ENCODE peak calls at places on chromosomes 6 and 20, in ten cellular contexts. One of them, this sample, is unnamed.

GRCh38 chr6:34829137-34829536 is 37.3 kb downstream of the BLTP3A start:
- DNase-seq in HT1080: no peak
- DNase-seq in dermis blood vessel endothelial cell: no peak
- DNase-seq in non-pigmented ciliary epithelial cell: no peak
- DNase-seq in natural killer cell: no peak
- DNase-seq in Calu3: no peak
- DNase-seq in breast epithelium: no peak
- DNase-seq in psoas muscle: no peak
- DNase-seq in NCI-H1417 treated with DMSO at 0.1 percent for 48 hours: no peak
- DNase-seq in mammary epithelial cell: peak
- DNase-seq in this sample: no peak

GRCh38 chr6:136429264-136429663 is 121.0 kb downstream of the MAP7 start:
- DNase-seq in HT1080: no peak
- DNase-seq in non-pigmented ciliary epithelial cell: no peak
- DNase-seq in breast epithelium: no peak
- DNase-seq in mammary epithelial cell: no peak
- DNase-seq in natural killer cell: no peak
- DNase-seq in Calu3: no peak
- DNase-seq in dermis blood vessel endothelial cell: no peak
- DNase-seq in NCI-H1417 treated with DMSO at 0.1 percent for 48 hours: no peak
- DNase-seq in psoas muscle: no peak
- DNase-seq in this sample: no peak

GRCh38 chr6:143443096-143443495 is 7.4 kb downstream of the ADAT2 start:
- DNase-seq in breast epithelium: no peak
- DNase-seq in Calu3: no peak
- DNase-seq in mammary epithelial cell: no peak
- DNase-seq in HT1080: no peak
- DNase-seq in psoas muscle: no peak
- DNase-seq in non-pigmented ciliary epithelial cell: no peak
- DNase-seq in NCI-H1417 treated with DMSO at 0.1 percent for 48 hours: no peak
- DNase-seq in dermis blood vessel endothelial cell: no peak
- DNase-seq in natural killer cell: no peak
- DNase-seq in this sample: no peak

GRCh38 chr20:60271597-60271996 is 313.4 kb downstream of the CDH26 start:
- DNase-seq in mammary epithelial cell: no peak
- DNase-seq in dermis blood vessel endothelial cell: no peak
- DNase-seq in natural killer cell: no peak
- DNase-seq in Calu3: no peak
- DNase-seq in non-pigmented ciliary epithelial cell: no peak
- DNase-seq in breast epithelium: no peak
- DNase-seq in NCI-H1417 treated with DMSO at 0.1 percent for 48 hours: no peak
- DNase-seq in HT1080: no peak
- DNase-seq in psoas muscle: no peak
- DNase-seq in this sample: no peak

GRCh38 chr6:33781105-33781975 is 7.6 kb downstream of the LEMD2 start:
- DNase-seq in NCI-H1417 treated with DMSO at 0.1 percent for 48 hours: no peak
- DNase-seq in dermis blood vessel endothelial cell: peak
- DNase-seq in mammary epithelial cell: peak
- DNase-seq in HT1080: peak
- DNase-seq in non-pigmented ciliary epithelial cell: no peak
- DNase-seq in psoas muscle: no peak
- DNase-seq in natural killer cell: no peak
- DNase-seq in Calu3: peak
- DNase-seq in breast epithelium: no peak
- DNase-seq in this sample: peak

GRCh38 chr20:20611165-20611564 is 101.3 kb downstream of the RALGAPA2 start:
- DNase-seq in non-pigmented ciliary epithelial cell: no peak
- DNase-seq in mammary epithelial cell: no peak
- DNase-seq in HT1080: no peak
- DNase-seq in psoas muscle: no peak
- DNase-seq in breast epithelium: no peak
- DNase-seq in natural killer cell: no peak
- DNase-seq in NCI-H1417 treated with DMSO at 0.1 percent for 48 hours: peak
- DNase-seq in dermis blood vessel endothelial cell: no peak
- DNase-seq in Calu3: no peak
- DNase-seq in this sample: no peak

GRCh38 chr20:10280016-10280908 is 61.6 kb downstream of the SNAP25 start:
- DNase-seq in NCI-H1417 treated with DMSO at 0.1 percent for 48 hours: no peak
- DNase-seq in mammary epithelial cell: no peak
- DNase-seq in non-pigmented ciliary epithelial cell: no peak
- DNase-seq in psoas muscle: no peak
- DNase-seq in breast epithelium: no peak
- DNase-seq in Calu3: no peak
- DNase-seq in dermis blood vessel endothelial cell: no peak
- DNase-seq in natural killer cell: no peak
- DNase-seq in HT1080: no peak
- DNase-seq in this sample: no peak

GRCh38 chr6:85865665-85866372 is 223.1 kb upstream of the SYNCRIP start:
- DNase-seq in mammary epithelial cell: peak
- DNase-seq in NCI-H1417 treated with DMSO at 0.1 percent for 48 hours: no peak
- DNase-seq in HT1080: peak
- DNase-seq in non-pigmented ciliary epithelial cell: peak
- DNase-seq in Calu3: peak
- DNase-seq in natural killer cell: no peak
- DNase-seq in dermis blood vessel endothelial cell: peak
- DNase-seq in psoas muscle: no peak
- DNase-seq in breast epithelium: no peak
- DNase-seq in this sample: peak

GRCh38 chr6:81696505-81696904 is 56.0 kb downstream of the TENT5A start:
- DNase-seq in dermis blood vessel endothelial cell: peak
- DNase-seq in breast epithelium: no peak
- DNase-seq in mammary epithelial cell: no peak
- DNase-seq in Calu3: peak
- DNase-seq in psoas muscle: no peak
- DNase-seq in natural killer cell: no peak
- DNase-seq in non-pigmented ciliary epithelial cell: peak
- DNase-seq in HT1080: peak
- DNase-seq in NCI-H1417 treated with DMSO at 0.1 percent for 48 hours: peak
- DNase-seq in this sample: peak

GRCh38 chr6:162999575-163000285 is 272.0 kb downstream of the PACRG start:
- DNase-seq in HT1080: peak
- DNase-seq in NCI-H1417 treated with DMSO at 0.1 percent for 48 hours: no peak
- DNase-seq in psoas muscle: no peak
- DNase-seq in dermis blood vessel endothelial cell: no peak
- DNase-seq in mammary epithelial cell: no peak
- DNase-seq in natural killer cell: no peak
- DNase-seq in non-pigmented ciliary epithelial cell: peak
- DNase-seq in breast epithelium: no peak
- DNase-seq in Calu3: no peak
- DNase-seq in this sample: peak

GRCh38 chr6:13923527-13924145 is 1.1 kb upstream of the RNF182 start:
- DNase-seq in dermis blood vessel endothelial cell: peak
- DNase-seq in Calu3: no peak
- DNase-seq in NCI-H1417 treated with DMSO at 0.1 percent for 48 hours: no peak
- DNase-seq in psoas muscle: no peak
- DNase-seq in breast epithelium: no peak
- DNase-seq in natural killer cell: no peak
- DNase-seq in non-pigmented ciliary epithelial cell: no peak
- DNase-seq in HT1080: peak
- DNase-seq in mammary epithelial cell: no peak
- DNase-seq in this sample: no peak

GRCh38 chr6:159463440-159463839 is 229.6 kb downstream of the SOD2 start:
- DNase-seq in dermis blood vessel endothelial cell: no peak
- DNase-seq in psoas muscle: no peak
- DNase-seq in breast epithelium: no peak
- DNase-seq in non-pigmented ciliary epithelial cell: no peak
- DNase-seq in HT1080: no peak
- DNase-seq in NCI-H1417 treated with DMSO at 0.1 percent for 48 hours: no peak
- DNase-seq in Calu3: no peak
- DNase-seq in natural killer cell: no peak
- DNase-seq in mammary epithelial cell: peak
- DNase-seq in this sample: peak

GRCh38 chr20:62156592-62157386 is 13.2 kb downstream of the SS18L1 start:
- DNase-seq in HT1080: no peak
- DNase-seq in natural killer cell: peak
- DNase-seq in breast epithelium: no peak
- DNase-seq in mammary epithelial cell: no peak
- DNase-seq in NCI-H1417 treated with DMSO at 0.1 percent for 48 hours: no peak
- DNase-seq in dermis blood vessel endothelial cell: peak
- DNase-seq in non-pigmented ciliary epithelial cell: no peak
- DNase-seq in Calu3: peak
- DNase-seq in psoas muscle: peak
- DNase-seq in this sample: peak

GRCh38 chr20:18702736-18703135 is 110.8 kb upstream of the SCP2D1 start:
- DNase-seq in dermis blood vessel endothelial cell: no peak
- DNase-seq in mammary epithelial cell: peak
- DNase-seq in non-pigmented ciliary epithelial cell: no peak
- DNase-seq in psoas muscle: peak
- DNase-seq in NCI-H1417 treated with DMSO at 0.1 percent for 48 hours: no peak
- DNase-seq in Calu3: no peak
- DNase-seq in HT1080: no peak
- DNase-seq in breast epithelium: no peak
- DNase-seq in natural killer cell: no peak
- DNase-seq in this sample: no peak

GRCh38 chr6:146028250-146028789 is 542 bp upstream of the GRM1 start:
- DNase-seq in NCI-H1417 treated with DMSO at 0.1 percent for 48 hours: no peak
- DNase-seq in psoas muscle: peak
- DNase-seq in Calu3: peak
- DNase-seq in breast epithelium: no peak
- DNase-seq in natural killer cell: no peak
- DNase-seq in dermis blood vessel endothelial cell: peak
- DNase-seq in non-pigmented ciliary epithelial cell: peak
- DNase-seq in mammary epithelial cell: peak
- DNase-seq in HT1080: peak
- DNase-seq in this sample: peak

GRCh38 chr6:52505726-52506501 is 70.9 kb downstream of the TRAM2 start:
- DNase-seq in NCI-H1417 treated with DMSO at 0.1 percent for 48 hours: no peak
- DNase-seq in non-pigmented ciliary epithelial cell: no peak
- DNase-seq in mammary epithelial cell: no peak
- DNase-seq in psoas muscle: no peak
- DNase-seq in HT1080: no peak
- DNase-seq in Calu3: no peak
- DNase-seq in breast epithelium: no peak
- DNase-seq in dermis blood vessel endothelial cell: no peak
- DNase-seq in natural killer cell: no peak
- DNase-seq in this sample: no peak

GRCh38 chr6:49849121-49849907 is 17.0 kb downstream of the CRISP1 start:
- DNase-seq in breast epithelium: no peak
- DNase-seq in dermis blood vessel endothelial cell: peak
- DNase-seq in NCI-H1417 treated with DMSO at 0.1 percent for 48 hours: no peak
- DNase-seq in non-pigmented ciliary epithelial cell: peak
- DNase-seq in natural killer cell: no peak
- DNase-seq in psoas muscle: no peak
- DNase-seq in Calu3: no peak
- DNase-seq in HT1080: peak
- DNase-seq in mammary epithelial cell: peak
- DNase-seq in this sample: peak

GRCh38 chr20:20754758-20755157 is 42.3 kb upstream of the RALGAPA2 start:
- DNase-seq in non-pigmented ciliary epithelial cell: no peak
- DNase-seq in natural killer cell: no peak
- DNase-seq in mammary epithelial cell: no peak
- DNase-seq in dermis blood vessel endothelial cell: no peak
- DNase-seq in NCI-H1417 treated with DMSO at 0.1 percent for 48 hours: no peak
- DNase-seq in Calu3: no peak
- DNase-seq in HT1080: no peak
- DNase-seq in psoas muscle: no peak
- DNase-seq in breast epithelium: no peak
- DNase-seq in this sample: no peak

GRCh38 chr20:38674178-38675133 is 49.8 kb upstream of the SLC32A1 start:
- DNase-seq in Calu3: no peak
- DNase-seq in natural killer cell: peak
- DNase-seq in psoas muscle: peak
- DNase-seq in non-pigmented ciliary epithelial cell: no peak
- DNase-seq in dermis blood vessel endothelial cell: peak
- DNase-seq in mammary epithelial cell: peak
- DNase-seq in NCI-H1417 treated with DMSO at 0.1 percent for 48 hours: no peak
- DNase-seq in breast epithelium: no peak
- DNase-seq in HT1080: peak
- DNase-seq in this sample: peak

GRCh38 chr6:37583261-37583660 is 83.6 kb upstream of the CCDC167 start:
- DNase-seq in psoas muscle: no peak
- DNase-seq in NCI-H1417 treated with DMSO at 0.1 percent for 48 hours: no peak
- DNase-seq in breast epithelium: no peak
- DNase-seq in natural killer cell: no peak
- DNase-seq in non-pigmented ciliary epithelial cell: no peak
- DNase-seq in dermis blood vessel endothelial cell: no peak
- DNase-seq in HT1080: no peak
- DNase-seq in Calu3: no peak
- DNase-seq in mammary epithelial cell: no peak
- DNase-seq in this sample: no peak

GRCh38 chr20:43334080-43334479 is 123.6 kb upstream of the SRSF6 start:
- DNase-seq in NCI-H1417 treated with DMSO at 0.1 percent for 48 hours: no peak
- DNase-seq in natural killer cell: no peak
- DNase-seq in psoas muscle: no peak
- DNase-seq in non-pigmented ciliary epithelial cell: no peak
- DNase-seq in HT1080: no peak
- DNase-seq in breast epithelium: no peak
- DNase-seq in Calu3: no peak
- DNase-seq in dermis blood vessel endothelial cell: no peak
- DNase-seq in mammary epithelial cell: no peak
- DNase-seq in this sample: no peak

GRCh38 chr6:16292942-16293341 is 54.6 kb downstream of the GMPR start:
- DNase-seq in non-pigmented ciliary epithelial cell: no peak
- DNase-seq in natural killer cell: no peak
- DNase-seq in Calu3: no peak
- DNase-seq in breast epithelium: no peak
- DNase-seq in dermis blood vessel endothelial cell: no peak
- DNase-seq in HT1080: no peak
- DNase-seq in psoas muscle: no peak
- DNase-seq in mammary epithelial cell: no peak
- DNase-seq in NCI-H1417 treated with DMSO at 0.1 percent for 48 hours: peak
- DNase-seq in this sample: no peak

GRCh38 chr6:147642458-147642857 is 134.0 kb downstream of the SAMD5 start:
- DNase-seq in HT1080: no peak
- DNase-seq in non-pigmented ciliary epithelial cell: no peak
- DNase-seq in NCI-H1417 treated with DMSO at 0.1 percent for 48 hours: no peak
- DNase-seq in natural killer cell: no peak
- DNase-seq in breast epithelium: no peak
- DNase-seq in Calu3: no peak
- DNase-seq in dermis blood vessel endothelial cell: no peak
- DNase-seq in psoas muscle: no peak
- DNase-seq in mammary epithelial cell: peak
- DNase-seq in this sample: peak